ENCODE peak calls at places on chromosomes 5 and 9, in eight cellular contexts. X is skeletal muscle cell; D is neural crest cell; I is H4; J is activated CD4-positive, alpha-beta T cell treated with anti-CD3 and anti-CD28 coated beads, Interleukin-2, amount 10 ng/mL, durations not matched to agents 24 days and 14 days; G is SJSA1; W is midbrain; F is effector CD4-positive, alpha-beta T cell. Z is an unnamed sample.
A peak's percentile ranks its signal among the peaks of the same experiment; 100 is the strongest.

GRCh38 chr5:42595597-42595996 is 161.0 kb upstream of the CCDC152 start:
- DNase-seq in X (no peak), D (no peak), I (no peak), J (no peak), G (no peak), W (no peak), F (no peak), Z (no peak)

GRCh38 chr9:118362596-118362995 is 658.4 kb downstream of the TLR4 start:
- DNase-seq in X (no peak), D (no peak), I (no peak), J (no peak), G (no peak), W (no peak), F (no peak), Z (no peak)

GRCh38 chr5:90983148-90983547 is 400.0 kb downstream of the ARRDC3 start:
- DNase-seq in X (peak; percentile 92), D (no peak), I (peak; percentile 82), J (no peak), G (no peak), W (no peak), F (no peak), Z (no peak)

GRCh38 chr5:93929146-93929545 is 187.7 kb upstream of the POU5F2 start:
- DNase-seq in X (peak; percentile 41), D (no peak), I (no peak), J (no peak), G (no peak), W (no peak), F (no peak), Z (no peak)

GRCh38 chr9:35333551-35333950 is 156.4 kb upstream of the RUSC2 start:
- DNase-seq in X (peak; percentile 52), D (no peak), I (no peak), J (no peak), G (no peak), W (no peak), F (no peak), Z (no peak)

GRCh38 chr5:176536132-176536901 is 885 bp downstream of the RNF44 start:
- DNase-seq in X (no peak), D (peak; percentile 65), I (peak; percentile 83), J (peak; percentile 95), G (peak; percentile 91), W (peak; percentile 85), F (peak; percentile 78), Z (peak; percentile 82)

GRCh38 chr5:68007446-68007845 is 208.1 kb upstream of the PIK3R1 start:
- DNase-seq in X (peak; percentile 90), D (no peak), I (peak; percentile 62), J (no peak), G (no peak), W (peak; percentile 15), F (no peak), Z (no peak)

GRCh38 chr5:135050244-135050767 is 16.3 kb upstream of the PITX1 start:
- DNase-seq in X (no peak), D (no peak), I (no peak), J (no peak), G (no peak), W (no peak), F (no peak), Z (no peak)

GRCh38 chr5:6448622-6449464 is at the start of gene UBE2QL1:
- DNase-seq in X (no peak), D (peak; percentile 11), I (no peak), J (peak; percentile 65), G (peak; percentile 42), W (no peak), F (no peak), Z (no peak)

GRCh38 chr9:93669116-93669957 is 93.0 kb downstream of the PHF2 start:
- DNase-seq in X (no peak), D (no peak), I (no peak), J (no peak), G (peak; percentile 37), W (no peak), F (peak; percentile 1), Z (no peak)

GRCh38 chr9:22008662-22009562 is at the start of gene CDKN2B:
- DNase-seq in X (peak; percentile 84), D (peak; percentile 94), I (no peak), J (peak; percentile 94), G (peak; percentile 93), W (peak; percentile 87), F (peak; percentile 48), Z (peak; percentile 92)

GRCh38 chr9:126298319-126298801 is 28.3 kb upstream of the MVB12B start:
- DNase-seq in X (peak; percentile 52), D (no peak), I (no peak), J (no peak), G (peak; percentile 18), W (peak; percentile 86), F (no peak), Z (peak; percentile 93)

GRCh38 chr9:20684865-20685696 is 1.0 kb downstream of the FOCAD start:
- DNase-seq in X (peak; percentile 49), D (no peak), I (no peak), J (no peak), G (no peak), W (no peak), F (no peak), Z (no peak)